ENCODE peak calls at places on chromosomes 7 and 10, in six cellular contexts. K is left lung, S is B cell, J is suprapubic skin, O is right lobe of liver, W is progenitor cell of endocrine pancreas. P is an unnamed sample.

GRCh38 chr10:74947781-74948401 is 121.5 kb downstream of the KAT6B start:
- DNase-seq in K (no peak), S (no peak), J (no peak), O (no peak), W (no peak), P (no peak)

GRCh38 chr7:131895541-131896173 is 339.2 kb upstream of the PODXL start:
- DNase-seq in K (no peak), S (no peak), J (no peak), O (no peak), W (no peak), P (no peak)

GRCh38 chr10:131655101-131655849 is 245.5 kb upstream of the PPP2R2D start:
- DNase-seq in K (peak; percentile 66), S (no peak), J (no peak), O (peak; percentile 57), W (no peak), P (no peak)

GRCh38 chr10:47020491-47020890 is 109.3 kb downstream of the PTPN20 start:
- DNase-seq in K (peak; percentile 74), S (no peak), J (no peak), O (no peak), W (no peak), P (peak; percentile 53)

GRCh38 chr7:154744226-154744860 is 258.6 kb downstream of the PAXIP1 start:
- DNase-seq in K (no peak), S (no peak), J (no peak), O (no peak), W (peak; percentile 52), P (no peak)

GRCh38 chr10:12908773-12909172 is 92.7 kb downstream of the CCDC3 start:
- DNase-seq in K (no peak), S (no peak), J (no peak), O (no peak), W (no peak), P (no peak)

GRCh38 chr7:142689439-142690168 is 59.7 kb upstream of the PRSS1 start:
- DNase-seq in K (no peak), S (no peak), J (no peak), O (no peak), W (no peak), P (no peak)

GRCh38 chr10:112716076-112716475 is 234.0 kb upstream of the TCF7L2 start:
- DNase-seq in K (no peak), S (no peak), J (no peak), O (no peak), W (no peak), P (no peak)

GRCh38 chr10:16611037-16611436 is 89.4 kb upstream of the C1QL3 start:
- DNase-seq in K (no peak), S (no peak), J (no peak), O (no peak), W (no peak), P (no peak)

GRCh38 chr10:113753020-113753692 is 1.7 kb downstream of the PLEKHS1 start:
- DNase-seq in K (no peak), S (no peak), J (no peak), O (no peak), W (no peak), P (no peak)

GRCh38 chr10:112898540-112899395 is 51.3 kb upstream of the TCF7L2 start:
- DNase-seq in K (no peak), S (no peak), J (no peak), O (peak; percentile 81), W (peak; percentile 57), P (peak; percentile 44)

DNA sequence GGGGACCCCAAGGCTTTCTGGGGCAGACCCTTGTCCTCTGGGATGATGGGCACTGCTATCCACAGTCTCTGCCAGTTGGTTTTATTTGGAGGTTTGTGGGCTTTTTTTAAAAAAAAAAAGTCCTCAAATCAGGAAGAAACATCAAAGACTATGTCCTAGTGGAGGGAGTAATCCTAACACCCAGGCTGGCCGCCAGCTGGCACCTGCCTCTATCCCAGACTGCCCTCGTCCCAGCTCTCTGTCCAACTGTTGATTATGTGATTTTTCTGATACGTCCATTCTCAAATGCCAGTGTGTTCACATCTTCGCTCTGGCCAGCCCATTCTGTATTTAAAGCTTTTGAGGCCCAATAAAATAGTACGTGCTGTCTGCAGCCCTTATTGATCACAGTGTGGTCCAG is 61.0 kb upstream of the LRRC4 start:
- DNase-seq in K (no peak), S (no peak), J (no peak), O (peak; percentile 71), W (no peak), P (no peak)
- TF ChIP-seq CTCF in K (no peak), S (no peak), J (no peak), O (no peak), W (no peak), P (no peak)

DNA sequence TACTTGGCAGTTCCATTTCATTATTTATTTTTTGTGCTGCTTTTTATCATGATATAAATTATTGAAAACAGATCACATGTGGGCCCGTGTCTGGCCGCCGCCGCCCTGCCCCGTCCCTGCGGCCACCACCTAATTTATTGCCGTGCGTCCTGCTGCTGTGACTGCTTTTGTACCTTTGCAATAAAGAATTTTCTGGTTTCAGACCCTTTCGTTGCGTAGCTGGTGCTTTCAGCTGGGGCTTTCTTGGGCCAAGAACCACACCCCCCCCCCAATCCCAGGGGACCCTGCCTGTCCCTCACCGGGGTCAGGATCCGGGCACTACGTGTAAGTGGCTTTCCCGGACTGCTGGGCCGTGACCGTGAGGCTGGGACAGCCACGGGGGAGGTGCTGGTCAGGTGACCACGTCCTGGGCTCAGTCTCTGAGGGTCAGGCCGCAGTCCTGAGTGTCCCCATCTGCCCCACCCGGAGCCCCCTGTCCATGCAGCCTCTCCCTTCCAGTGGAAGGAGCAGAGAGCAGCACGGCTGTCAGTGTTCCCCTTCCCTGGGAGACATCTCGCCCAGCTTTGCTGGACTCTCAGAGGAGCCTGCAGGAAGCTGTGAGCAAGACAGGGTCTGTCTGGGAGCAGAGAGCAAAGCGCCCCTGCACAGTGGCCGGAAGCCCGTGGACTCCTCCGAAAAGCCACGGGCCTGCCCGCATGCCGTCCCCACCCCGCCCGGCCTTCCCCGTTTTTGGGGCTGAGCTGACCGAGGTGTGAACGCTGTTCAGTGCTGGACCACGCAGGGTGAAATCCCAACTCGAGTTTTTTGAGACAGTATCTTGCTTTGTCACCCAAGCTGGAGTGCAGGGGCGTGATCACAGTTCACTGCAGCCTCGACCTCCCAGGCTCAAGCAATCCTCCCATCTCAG is 12.6 kb downstream of the MAFK start:
- DNase-seq in K (no peak), S (no peak), J (no peak), O (peak; percentile 52), W (no peak), P (peak; percentile 45)
- TF ChIP-seq CTCF in K (no peak), S (no peak), J (no peak), O (no peak), W (no peak), P (no peak)

GRCh38 chr10:69885379-69886156 is 83.9 kb downstream of the COL13A1 start:
- DNase-seq in K (no peak), S (no peak), J (no peak), O (no peak), W (no peak), P (no peak)

GRCh38 chr10:69883680-69884375 is 82.1 kb downstream of the COL13A1 start:
- DNase-seq in K (no peak), S (no peak), J (no peak), O (no peak), W (no peak), P (no peak)

GRCh38 chr10:69881202-69881601 is 79.5 kb downstream of the COL13A1 start:
- DNase-seq in K (no peak), S (no peak), J (no peak), O (no peak), W (no peak), P (no peak)

GRCh38 chr10:69884686-69885085 is 83.0 kb downstream of the COL13A1 start:
- DNase-seq in K (no peak), S (no peak), J (no peak), O (no peak), W (no peak), P (no peak)

DNA sequence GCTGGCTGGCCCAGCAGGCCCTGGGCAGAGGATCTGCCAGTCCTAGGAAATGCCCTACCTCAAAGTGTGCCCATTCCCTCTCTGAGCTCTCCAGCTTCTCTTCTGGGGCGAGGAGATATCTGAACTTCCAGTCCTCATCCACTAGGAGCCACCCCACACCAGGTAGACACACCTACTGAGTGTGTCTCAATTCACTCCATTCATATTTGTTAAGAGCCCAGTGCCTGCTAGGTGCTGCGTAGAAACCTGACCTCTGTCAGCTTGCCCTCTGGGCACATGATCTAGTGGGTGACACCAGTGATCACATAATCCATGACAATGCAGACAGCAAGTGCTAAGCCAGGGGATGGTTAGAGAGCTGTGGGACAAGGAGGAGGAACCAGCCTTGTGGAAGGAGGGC is 81.5 kb downstream of the COL13A1 start:
- DNase-seq in K (no peak), S (no peak), J (no peak), O (peak; percentile 82), W (no peak), P (no peak)
- TF ChIP-seq CTCF in K (no peak), S (no peak), J (peak; percentile 45), O (peak; percentile 69), W (peak; percentile 46), P (no peak)

GRCh38 chr7:101784275-101785127 is 32.9 kb upstream of the CUX1 start:
- DNase-seq in K (no peak), S (no peak), J (no peak), O (no peak), W (no peak), P (no peak)

GRCh38 chr7:101782886-101783285 is 34.5 kb upstream of the CUX1 start:
- DNase-seq in K (no peak), S (no peak), J (no peak), O (no peak), W (no peak), P (no peak)

GRCh38 chr7:101782476-101782875 is 35.0 kb upstream of the CUX1 start:
- DNase-seq in K (no peak), S (no peak), J (no peak), O (no peak), W (no peak), P (no peak)

GRCh38 chr7:101781384-101781783 is 36.0 kb upstream of the CUX1 start:
- DNase-seq in K (no peak), S (no peak), J (no peak), O (peak; percentile 89), W (no peak), P (no peak)

DNA sequence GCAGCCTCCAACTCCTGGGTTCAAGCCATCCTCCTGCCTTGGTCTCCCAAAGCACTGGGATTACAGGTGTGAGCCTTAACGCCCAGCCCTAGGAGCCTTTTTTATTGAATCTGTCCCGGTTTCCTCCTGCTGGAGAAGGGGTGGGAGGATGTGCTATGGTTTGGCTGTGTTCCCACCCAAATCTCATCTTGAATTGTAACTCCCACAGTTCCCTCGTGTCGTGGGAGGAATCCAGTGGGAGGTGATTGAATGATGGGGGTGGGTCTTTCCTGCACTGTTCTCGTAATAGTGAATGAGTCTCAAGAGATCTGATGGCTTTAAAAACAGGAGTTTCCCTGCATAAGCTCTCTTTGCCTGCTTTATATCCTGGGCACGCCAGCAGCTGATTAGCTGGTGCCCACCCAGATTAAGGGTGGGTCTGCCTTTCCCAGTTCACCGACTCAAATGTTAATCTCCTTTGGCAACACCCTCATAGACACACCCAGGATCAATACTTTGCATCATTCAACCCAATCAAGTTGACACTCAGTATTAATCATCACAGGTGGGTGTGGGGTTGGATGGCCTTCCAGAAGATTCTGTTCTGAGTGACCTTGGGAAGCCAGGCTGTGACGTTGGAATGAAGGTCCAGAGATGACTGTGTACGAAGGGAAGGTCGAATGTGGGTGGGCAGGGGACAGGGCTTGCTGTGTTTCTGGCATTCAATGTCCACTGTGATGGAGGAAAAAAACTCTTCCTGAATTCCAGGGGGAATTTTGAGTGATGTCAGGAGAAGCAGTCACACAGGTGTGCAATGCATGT is 33.8 kb upstream of the CUX1 start:
- DNase-seq in K (no peak), S (no peak), J (no peak), O (no peak), W (no peak), P (no peak)
- TF ChIP-seq CTCF in K (no peak), S (no peak), J (no peak), O (no peak), W (no peak), P (no peak)

GRCh38 chr7:126157391-126157790 is 1095.3 kb downstream of the GRM8 start:
- DNase-seq in K (no peak), S (no peak), J (no peak), O (no peak), W (no peak), P (no peak)
- TF ChIP-seq CTCF in K (no peak), S (no peak), J (no peak), O (no peak), W (no peak), P (no peak)

P was measured in CD14-positive monocyte.